ENCODE peak calls at places on chromosomes 12 and 14, in seven cellular contexts. G is breast epithelium, C is lower leg skin, Q is ovary, U is transverse colon, Y is uterus, H is A549. P is an unnamed sample.

GRCh38 chr12:65205886-65206285 is 36.5 kb downstream of the LEMD3 start:
- DNase-seq in G (no peak), C (no peak), Q (no peak), U (no peak), Y (no peak), H (no peak), P (no peak)

GRCh38 chr14:81384900-81385299 is 15.2 kb downstream of the STON2 start:
- DNase-seq in G (no peak), C (no peak), Q (no peak), U (no peak), Y (no peak), H (no peak), P (no peak)

GRCh38 chr12:31226639-31227038 is 99.3 kb downstream of the SINHCAF start:
- DNase-seq in G (no peak), C (no peak), Q (no peak), U (no peak), Y (no peak), H (no peak), P (no peak)

GRCh38 chr14:24259282-24260025 is 3.5 kb downstream of the TGM1 start:
- DNase-seq in G (peak), C (peak), Q (no peak), U (no peak), Y (no peak), H (no peak), P (no peak)

GRCh38 chr12:110370732-110371141 is 32.8 kb downstream of the ANAPC7 start:
- DNase-seq in G (no peak), C (peak), Q (no peak), U (no peak), Y (no peak), H (no peak), P (no peak)

GRCh38 chr12:1592444-1593231 is 1.7 kb downstream of the FBXL14 start:
- DNase-seq in G (no peak), C (no peak), Q (no peak), U (peak), Y (no peak), H (no peak), P (no peak)

GRCh38 chr14:69574266-69574953 is at the start of gene CCDC177:
- DNase-seq in G (peak), C (peak), Q (peak), U (peak), Y (peak), H (peak), P (no peak)

GRCh38 chr14:58026967-58027366 is 125.0 kb downstream of the ARMH4 start:
- DNase-seq in G (no peak), C (no peak), Q (no peak), U (no peak), Y (no peak), H (no peak), P (no peak)

GRCh38 chr14:24425704-24426103 is 3.8 kb downstream of the CBLN3 start:
- DNase-seq in G (no peak), C (no peak), Q (no peak), U (no peak), Y (no peak), H (peak), P (no peak)

GRCh38 chr12:120362516-120363273 is 6.3 kb downstream of the MSI1 start:
- DNase-seq in G (no peak), C (no peak), Q (no peak), U (no peak), Y (no peak), H (no peak), P (no peak)

GRCh38 chr12:47707355-47707754 is 1.5 kb upstream of the RPAP3 start:
- DNase-seq in G (no peak), C (no peak), Q (no peak), U (no peak), Y (no peak), H (no peak), P (no peak)

GRCh38 chr14:89408907-89409675 is 7.9 kb downstream of the FOXN3 start:
- DNase-seq in G (peak), C (no peak), Q (no peak), U (no peak), Y (no peak), H (no peak), P (no peak)

GRCh38 chr12:85804663-85805062 is 31.5 kb downstream of the RASSF9 start:
- DNase-seq in G (no peak), C (no peak), Q (no peak), U (no peak), Y (no peak), H (no peak), P (no peak)

GRCh38 chr14:50955373-50956043 is 11.2 kb upstream of the PYGL start:
- DNase-seq in G (peak), C (no peak), Q (no peak), U (peak), Y (peak), H (peak), P (peak)

GRCh38 chr12:116466536-116466935 is 92.6 kb upstream of the MAP1LC3B2 start:
- DNase-seq in G (no peak), C (no peak), Q (no peak), U (no peak), Y (no peak), H (no peak), P (no peak)

GRCh38 chr12:75130811-75131210 is 78.8 kb downstream of the KCNC2 start:
- DNase-seq in G (no peak), C (no peak), Q (no peak), U (no peak), Y (no peak), H (no peak), P (no peak)

GRCh38 chr14:53793790-53794560 is 162.7 kb downstream of the BMP4 start:
- DNase-seq in G (no peak), C (no peak), Q (no peak), U (peak), Y (peak), H (peak), P (no peak)

GRCh38 chr12:108424026-108424425 is 84.9 kb upstream of the CMKLR1 start:
- DNase-seq in G (no peak), C (no peak), Q (no peak), U (no peak), Y (no peak), H (no peak), P (no peak)

GRCh38 chr14:35807131-35807961 is 1.7 kb downstream of the RALGAPA1 start:
- DNase-seq in G (no peak), C (no peak), Q (no peak), U (no peak), Y (no peak), H (no peak), P (no peak)

GRCh38 chr12:52534482-52534881 is 14.3 kb upstream of the KRT5 start:
- DNase-seq in G (no peak), C (no peak), Q (no peak), U (no peak), Y (no peak), H (peak), P (no peak)

GRCh38 chr14:105767315-105767714 is 240.9 kb downstream of the TMEM121 start:
- DNase-seq in G (no peak), C (no peak), Q (no peak), U (no peak), Y (no peak), H (no peak), P (no peak)

GRCh38 chr12:120979220-120979861 is 998 bp downstream of the HNF1A start:
- DNase-seq in G (no peak), C (no peak), Q (no peak), U (no peak), Y (no peak), H (no peak), P (no peak)

GRCh38 chr14:90381999-90382451 is 14.8 kb upstream of the CALM1 start:
- DNase-seq in G (peak), C (no peak), Q (peak), U (peak), Y (peak), H (no peak), P (peak)

GRCh38 chr12:13980548-13981295 is 680 bp downstream of the GRIN2B start:
- DNase-seq in G (no peak), C (no peak), Q (peak), U (no peak), Y (no peak), H (peak), P (no peak)

GRCh38 chr12:48054955-48055821 is 50.7 kb downstream of the SENP1 start:
- DNase-seq in G (no peak), C (no peak), Q (no peak), U (no peak), Y (no peak), H (no peak), P (no peak)

GRCh38 chr12:94386422-94386821 is 73.2 kb downstream of the CEP83 start:
- DNase-seq in G (no peak), C (no peak), Q (no peak), U (no peak), Y (no peak), H (no peak), P (no peak)

GRCh38 chr12:6472491-6472890 is 2.0 kb upstream of the VAMP1 start:
- DNase-seq in G (no peak), C (peak), Q (no peak), U (no peak), Y (no peak), H (no peak), P (no peak)

GRCh38 chr14:95415993-95416392 is 96.3 kb upstream of the CLMN start:
- DNase-seq in G (no peak), C (no peak), Q (no peak), U (no peak), Y (no peak), H (no peak), P (no peak)

GRCh38 chr12:8145754-8146415 is 10.9 kb upstream of the ZNF705A start:
- DNase-seq in G (no peak), C (no peak), Q (no peak), U (no peak), Y (peak), H (no peak), P (no peak)

GRCh38 chr12:30926243-30927209 is at the start of gene TSPAN11:
- DNase-seq in G (no peak), C (peak), Q (peak), U (no peak), Y (no peak), H (no peak), P (no peak)

DNA sequence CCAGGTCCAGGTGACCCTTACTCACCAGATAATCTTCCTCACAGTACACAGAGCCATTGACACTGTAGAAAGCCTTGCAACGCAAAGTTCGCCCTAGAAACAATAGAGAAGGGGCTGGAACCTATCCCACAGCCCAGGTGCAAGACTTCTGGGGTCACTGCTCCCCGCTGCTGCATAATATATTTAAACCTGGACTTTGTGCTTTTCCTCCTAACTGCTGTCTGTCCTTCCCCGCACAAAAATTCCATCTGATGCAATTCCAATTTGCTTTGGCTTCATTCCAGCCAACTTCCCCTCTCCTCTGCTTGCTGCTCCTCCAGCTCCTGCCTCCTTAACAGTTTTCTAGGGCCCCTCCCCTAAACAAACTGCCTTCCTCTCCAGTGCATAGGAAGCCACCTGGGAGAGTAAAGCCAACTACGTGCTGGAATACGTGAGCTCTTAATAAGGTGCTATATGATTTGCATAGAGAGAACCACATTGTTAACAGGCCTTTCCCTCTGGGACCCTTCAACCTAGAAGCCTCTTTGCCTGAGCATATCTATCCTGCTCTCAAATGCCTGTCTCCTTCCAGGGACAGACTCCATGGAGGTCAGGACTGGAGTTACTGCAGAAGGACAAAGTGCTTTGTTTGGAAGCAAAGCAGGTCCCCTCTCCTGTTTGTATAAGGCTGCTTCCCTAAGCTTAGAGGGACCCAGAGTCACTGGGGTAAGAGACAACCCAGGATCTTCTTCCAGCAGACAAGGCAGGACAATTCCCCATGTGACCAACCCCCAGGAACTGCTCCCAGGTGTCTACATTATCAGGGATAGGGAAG is 5.5 kb downstream of the AJUBA start:
- DNase-seq in G (no peak), C (no peak), Q (no peak), U (peak), Y (no peak), H (peak), P (no peak)
- TF ChIP-seq POLR2A in G (no peak), C (no peak), Q (no peak), U (no peak), Y (no peak), H (no peak), P (no peak)

DNA sequence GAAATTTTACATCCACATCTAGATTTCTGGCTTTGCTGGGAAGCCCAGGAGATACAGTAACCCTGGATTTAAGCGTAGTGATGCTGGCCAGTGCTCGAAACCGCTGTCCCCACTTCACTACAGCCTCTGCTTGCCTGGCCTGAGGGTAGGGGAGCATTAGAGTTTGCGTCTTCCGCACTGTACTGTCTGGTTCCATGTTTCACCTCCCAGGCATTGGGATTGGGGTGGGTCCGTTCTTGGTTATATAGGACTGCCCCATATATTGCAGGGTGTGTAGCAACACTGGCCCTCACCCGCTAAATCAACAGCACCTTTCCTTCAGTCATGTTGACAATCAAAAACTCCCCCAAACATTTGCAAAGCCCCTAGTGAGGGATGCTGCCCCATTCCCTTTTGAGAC is 240.8 kb downstream of the ZFP36L1 start:
- DNase-seq in G (peak), C (no peak), Q (no peak), U (no peak), Y (no peak), H (no peak), P (no peak)
- TF ChIP-seq POLR2A in G (no peak), C (no peak), Q (no peak), U (no peak), Y (no peak), H (no peak), P (no peak)

GRCh38 chr14:30193791-30194407 is 266.3 kb upstream of the PRKD1 start:
- DNase-seq in G (no peak), C (no peak), Q (no peak), U (no peak), Y (no peak), H (no peak), P (no peak)
- TF ChIP-seq POLR2A in G (no peak), C (no peak), Q (no peak), U (no peak), Y (no peak), H (no peak), P (no peak)

DNA sequence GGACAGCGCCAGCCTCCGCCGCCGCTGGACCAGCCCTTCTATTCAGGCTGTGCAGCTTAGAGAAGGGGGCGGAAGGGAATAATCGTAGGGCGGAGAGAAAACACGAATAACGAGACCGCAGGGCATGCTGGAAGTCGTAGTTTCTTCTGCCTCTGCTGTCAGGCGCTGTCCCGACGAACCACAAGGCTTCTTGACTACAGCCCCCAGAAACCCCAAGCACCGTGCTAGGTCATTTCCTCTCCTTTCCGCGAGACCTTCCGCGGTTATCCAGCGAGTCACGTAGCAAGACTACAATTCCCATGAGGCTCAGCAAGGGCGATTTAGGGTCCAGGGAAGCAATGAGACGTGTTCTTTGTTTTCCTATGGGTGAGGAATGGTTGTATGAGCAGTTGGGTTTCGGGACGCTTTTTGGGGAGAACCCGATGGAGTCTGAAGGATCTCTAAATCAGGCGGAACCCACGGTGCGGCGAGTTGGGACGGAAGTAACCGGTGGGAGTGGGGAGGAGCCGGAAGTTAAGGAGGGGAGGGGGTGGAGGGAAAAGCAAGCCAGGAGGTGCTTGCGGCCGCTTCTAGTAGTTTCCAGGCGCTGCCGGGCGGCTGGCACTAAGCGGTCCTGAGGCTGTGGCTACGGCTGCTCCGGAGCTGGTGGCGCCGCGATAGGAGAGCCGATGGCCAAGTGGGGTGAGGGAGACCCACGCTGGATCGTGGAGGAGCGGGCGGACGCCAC is at the start of the genes AHSA1 and VIPAS39:
- DNase-seq in G (peak), C (peak), Q (peak), U (peak), Y (peak), H (peak), P (peak)
- TF ChIP-seq POLR2A in G (no peak), C (peak), Q (peak), U (peak), Y (peak), H (peak), P (peak)

GRCh38 chr12:50103351-50103750 is 457 bp upstream of the GPD1 start:
- DNase-seq in G (no peak), C (no peak), Q (no peak), U (no peak), Y (no peak), H (no peak), P (no peak)

GRCh38 chr12:50104614-50105366 is 982 bp downstream of the GPD1 start:
- DNase-seq in G (no peak), C (no peak), Q (no peak), U (no peak), Y (peak), H (no peak), P (no peak)

GRCh38 chr12:50102648-50103309 is 1.0 kb upstream of the GPD1 start:
- DNase-seq in G (no peak), C (no peak), Q (no peak), U (no peak), Y (no peak), H (no peak), P (no peak)

GRCh38 chr12:50102186-50102585 is 1.6 kb upstream of the GPD1 start:
- DNase-seq in G (no peak), C (no peak), Q (no peak), U (no peak), Y (no peak), H (no peak), P (no peak)

DNA sequence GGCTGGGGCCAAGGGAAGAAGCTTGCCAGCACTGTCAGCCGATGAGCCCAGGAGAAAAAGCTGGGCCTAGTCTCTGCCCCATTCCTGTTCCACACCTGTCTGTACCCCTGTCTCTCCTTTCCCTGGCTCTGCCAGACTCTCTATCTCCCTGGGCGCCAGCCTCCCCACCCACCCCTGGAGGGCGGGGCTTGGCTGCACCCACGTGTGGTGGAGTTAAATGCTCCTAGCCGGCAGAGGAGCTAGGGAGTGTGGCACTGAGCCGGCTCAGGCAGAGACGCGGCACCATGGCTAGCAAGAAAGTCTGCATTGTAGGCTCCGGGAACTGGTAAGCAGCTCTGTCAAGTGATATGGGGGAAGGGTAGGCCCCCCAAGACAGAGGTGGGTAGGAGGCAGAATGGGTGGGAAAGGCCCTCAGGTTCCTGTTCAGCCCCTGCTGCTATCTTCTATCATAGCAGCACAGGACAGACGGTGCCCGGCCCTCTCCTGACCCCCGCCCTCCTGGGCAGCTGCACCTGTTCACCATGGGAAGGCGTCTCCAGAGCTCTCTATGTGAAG is at the start of gene GPD1:
- DNase-seq in G (peak), C (no peak), Q (peak), U (peak), Y (peak), H (no peak), P (peak)
- TF ChIP-seq POLR2A in G (no peak), C (no peak), Q (no peak), U (peak), Y (no peak), H (no peak), P (no peak)

DNA sequence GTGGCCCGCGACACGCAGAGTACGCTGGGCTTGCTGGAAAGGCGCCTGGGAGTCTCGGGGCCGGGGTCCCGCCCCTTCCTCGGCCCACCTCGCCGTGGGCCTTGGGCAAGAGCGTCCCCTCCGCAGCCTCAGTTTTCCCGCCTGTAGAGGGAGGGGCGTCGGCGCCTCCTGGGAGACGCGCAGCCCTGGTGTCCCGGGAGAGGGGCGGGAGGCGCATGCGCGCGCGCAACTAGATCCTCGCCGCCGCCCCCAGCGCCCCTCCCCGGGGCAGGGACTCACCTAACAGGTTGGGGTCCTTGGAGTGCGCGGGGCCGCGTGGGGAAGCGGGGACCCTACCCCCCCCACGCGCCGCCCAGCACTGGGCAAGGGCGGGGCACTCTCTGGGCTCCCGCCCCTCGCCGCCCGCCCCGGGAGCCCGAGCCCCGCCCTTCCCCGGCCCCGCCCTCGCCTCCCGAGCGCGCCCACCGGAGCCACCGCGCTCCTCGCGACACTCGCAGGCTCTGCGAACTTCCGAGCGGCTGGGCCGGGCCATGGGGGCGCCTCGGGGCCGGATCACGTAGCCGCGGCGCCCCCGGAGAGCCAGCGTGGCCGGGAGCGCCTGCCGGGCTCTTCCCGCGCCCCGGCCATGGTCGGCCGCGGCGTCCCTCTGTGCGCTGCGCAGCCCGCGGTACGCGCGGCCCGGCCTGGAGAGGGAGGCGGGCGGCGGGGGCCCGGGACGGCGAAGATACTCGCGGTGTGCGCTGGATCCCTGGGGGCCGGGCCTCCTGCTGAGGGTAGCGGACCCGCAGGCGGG is at the start of gene KIF26A:
- DNase-seq in G (no peak), C (peak), Q (peak), U (peak), Y (no peak), H (peak), P (no peak)
- TF ChIP-seq POLR2A in G (no peak), C (no peak), Q (no peak), U (no peak), Y (no peak), H (peak), P (no peak)

GRCh38 chr12:28574746-28575592 is 384.7 kb downstream of the CCDC91 start:
- DNase-seq in G (no peak), C (no peak), Q (no peak), U (peak), Y (no peak), H (peak), P (no peak)
- TF ChIP-seq POLR2A in G (no peak), C (no peak), Q (no peak), U (no peak), Y (no peak), H (no peak), P (no peak)

P was measured in tibial nerve.